ENCODE peak calls at places on chromosomes 12 and 14, in ten cellular contexts. S is GM13976, F is endothelial cell, W is nephron progenitor cell, P is mesothelial cell of epicardium, H is HFFc6, Y is lower lobe of right lung, Q is adrenal gland, E is hepatocyte, M is H9. D is an unnamed sample.

GRCh38 chr14:76862546-76863282 is 36.5 kb downstream of the LRRC74A start:
- DNase-seq in S (no peak), F (no peak), W (no peak), P (no peak), H (no peak), Y (no peak), Q (no peak), E (no peak), M (no peak), D (no peak)

GRCh38 chr12:108849653-108850052 is 7.7 kb downstream of the SSH1 start:
- DNase-seq in S (no peak), F (no peak), W (no peak), P (no peak), H (no peak), Y (no peak), Q (no peak), E (no peak), M (no peak), D (no peak)

GRCh38 chr14:95267306-95267705 is 52.4 kb downstream of the CLMN start:
- DNase-seq in S (no peak), F (no peak), W (no peak), P (no peak), H (no peak), Y (no peak), Q (no peak), E (no peak), M (no peak), D (no peak)

GRCh38 chr12:988616-989015 is 2.4 kb upstream of the ERC1 start:
- DNase-seq in S (no peak), F (no peak), W (no peak), P (no peak), H (no peak), Y (no peak), Q (no peak), E (no peak), M (no peak), D (no peak)

GRCh38 chr14:77808250-77808649 is 8.3 kb downstream of the ADCK1 start:
- DNase-seq in S (no peak), F (no peak), W (no peak), P (no peak), H (no peak), Y (no peak), Q (no peak), E (no peak), M (no peak), D (no peak)

GRCh38 chr14:24392327-24393098 is 6.3 kb upstream of the NYNRIN start:
- DNase-seq in S (no peak), F (no peak), W (no peak), P (no peak), H (peak), Y (no peak), Q (no peak), E (peak), M (no peak), D (no peak)

GRCh38 chr14:70188608-70189540 is at the start of gene SLC8A3:
- DNase-seq in S (peak), F (peak), W (peak), P (peak), H (peak), Y (no peak), Q (peak), E (peak), M (peak), D (peak)

GRCh38 chr12:13486794-13487193 is 290.3 kb downstream of the EMP1 start:
- DNase-seq in S (no peak), F (no peak), W (no peak), P (no peak), H (no peak), Y (no peak), Q (no peak), E (no peak), M (no peak), D (no peak)

GRCh38 chr14:35878272-35879140 is 52.4 kb downstream of the BRMS1L start:
- DNase-seq in S (no peak), F (no peak), W (no peak), P (no peak), H (peak), Y (no peak), Q (peak), E (peak), M (no peak), D (no peak)

GRCh38 chr12:4825139-4825858 is 84.4 kb upstream of the KCNA1 start:
- DNase-seq in S (no peak), F (no peak), W (no peak), P (no peak), H (no peak), Y (no peak), Q (no peak), E (no peak), M (no peak), D (no peak)

GRCh38 chr14:62819931-62820330 is 225.3 kb downstream of the KCNH5 start:
- DNase-seq in S (no peak), F (no peak), W (no peak), P (no peak), H (no peak), Y (no peak), Q (no peak), E (no peak), M (no peak), D (no peak)

GRCh38 chr14:105213396-105213795 is 32.3 kb upstream of the NUDT14 start:
- DNase-seq in S (no peak), F (no peak), W (no peak), P (no peak), H (no peak), Y (no peak), Q (no peak), E (no peak), M (no peak), D (no peak)

GRCh38 chr12:123134265-123134664 is 16.6 kb downstream of the PITPNM2 start:
- DNase-seq in S (no peak), F (no peak), W (no peak), P (no peak), H (no peak), Y (peak), Q (no peak), E (no peak), M (no peak), D (no peak)

GRCh38 chr12:96506776-96507175 is 17.4 kb downstream of the CFAP54 start:
- DNase-seq in S (no peak), F (no peak), W (no peak), P (no peak), H (no peak), Y (no peak), Q (no peak), E (no peak), M (no peak), D (no peak)

GRCh38 chr12:120115692-120116442 is 686 bp downstream of the RAB35 start:
- DNase-seq in S (no peak), F (peak), W (no peak), P (no peak), H (peak), Y (peak), Q (no peak), E (peak), M (peak), D (no peak)

GRCh38 chr12:71281425-71281824 is 123.6 kb upstream of the TSPAN8 start:
- DNase-seq in S (no peak), F (no peak), W (no peak), P (no peak), H (no peak), Y (no peak), Q (no peak), E (no peak), M (no peak), D (no peak)

GRCh38 chr14:104090071-104090748 is 4.7 kb downstream of the ASPG start:
- DNase-seq in S (no peak), F (no peak), W (no peak), P (no peak), H (no peak), Y (no peak), Q (no peak), E (no peak), M (no peak), D (no peak)

GRCh38 chr12:1533602-1534304 is 60.6 kb downstream of the FBXL14 start:
- DNase-seq in S (peak), F (no peak), W (no peak), P (no peak), H (peak), Y (no peak), Q (no peak), E (no peak), M (peak), D (no peak)

GRCh38 chr12:116434155-116435065 is 124.8 kb upstream of the MAP1LC3B2 start:
- DNase-seq in S (no peak), F (peak), W (peak), P (peak), H (peak), Y (peak), Q (peak), E (peak), M (peak), D (no peak)

GRCh38 chr14:76929927-76930326 is 98.6 kb downstream of the IRF2BPL start:
- DNase-seq in S (no peak), F (no peak), W (no peak), P (no peak), H (no peak), Y (no peak), Q (peak), E (no peak), M (no peak), D (no peak)

GRCh38 chr12:83821967-83822366 is 1090.6 kb downstream of the SLC6A15 start:
- DNase-seq in S (no peak), F (no peak), W (no peak), P (no peak), H (no peak), Y (no peak), Q (no peak), E (no peak), M (no peak), D (no peak)

GRCh38 chr12:132377147-132377546 is 47.8 kb upstream of the GALNT9 start:
- DNase-seq in S (no peak), F (no peak), W (no peak), P (no peak), H (no peak), Y (no peak), Q (no peak), E (no peak), M (no peak), D (no peak)

GRCh38 chr12:132375747-132376463 is 46.5 kb upstream of the GALNT9 start:
- DNase-seq in S (no peak), F (no peak), W (no peak), P (no peak), H (no peak), Y (no peak), Q (no peak), E (no peak), M (no peak), D (no peak)

GRCh38 chr12:132374821-132375445 is 45.5 kb upstream of the GALNT9 start:
- DNase-seq in S (no peak), F (no peak), W (no peak), P (no peak), H (no peak), Y (no peak), Q (no peak), E (no peak), M (no peak), D (no peak)

GRCh38 chr12:132376464-132376830 is 47.1 kb upstream of the GALNT9 start:
- DNase-seq in S (no peak), F (no peak), W (no peak), P (no peak), H (no peak), Y (no peak), Q (no peak), E (no peak), M (no peak), D (no peak)

GRCh38 chr12:132373967-132374820 is 44.8 kb upstream of the GALNT9 start:
- DNase-seq in S (no peak), F (no peak), W (no peak), P (no peak), H (no peak), Y (no peak), Q (no peak), E (peak), M (no peak), D (no peak)
- TF ChIP-seq CTCF in S (no peak), F (no peak), W (no peak), P (no peak), H (peak), Y (no peak), Q (no peak), E (peak), M (peak), D (no peak)

DNA sequence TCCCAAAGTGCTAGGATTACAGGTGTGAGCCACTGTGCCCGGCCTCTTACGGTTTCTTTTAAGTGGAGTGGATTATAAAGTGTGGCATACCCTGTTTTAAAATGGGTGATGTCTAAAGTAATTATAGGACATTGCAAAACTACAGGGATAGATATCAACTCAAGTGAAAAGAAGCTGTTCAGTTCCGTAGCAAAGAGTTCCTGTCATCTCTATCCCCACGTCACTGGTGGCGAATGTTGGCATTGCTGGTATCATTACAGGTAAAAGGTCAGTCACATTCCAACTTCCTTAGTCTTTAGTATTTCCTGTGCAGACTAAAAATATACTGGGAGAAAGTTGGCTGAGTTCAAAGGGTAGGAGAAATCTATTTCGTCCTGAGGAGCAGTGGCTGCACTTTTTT is 95.6 kb upstream of the SLC38A2 start:
- DNase-seq in S (no peak), F (no peak), W (no peak), P (no peak), H (no peak), Y (no peak), Q (peak), E (no peak), M (no peak), D (no peak)
- TF ChIP-seq CTCF in S (no peak), F (no peak), W (no peak), P (no peak), H (no peak), Y (no peak), Q (no peak), E (no peak), M (peak), D (no peak)

GRCh38 chr12:32344047-32344446 is 55.3 kb upstream of the FGD4 start:
- DNase-seq in S (no peak), F (no peak), W (no peak), P (no peak), H (no peak), Y (no peak), Q (no peak), E (no peak), M (peak), D (no peak)
- TF ChIP-seq CTCF in S (no peak), F (no peak), W (no peak), P (no peak), H (no peak), Y (no peak), Q (no peak), E (no peak), M (peak), D (peak)

GRCh38 chr12:53500776-53501614 is at the start of gene TARBP2:
- DNase-seq in S (peak), F (peak), W (peak), P (peak), H (peak), Y (peak), Q (peak), E (peak), M (peak), D (peak)

GRCh38 chr12:53498235-53498630 is 1.0 kb downstream of the MAP3K12 start:
- DNase-seq in S (no peak), F (no peak), W (no peak), P (no peak), H (no peak), Y (no peak), Q (no peak), E (no peak), M (no peak), D (no peak)

GRCh38 chr12:53500119-53500775 is 836 bp upstream of the TARBP2 start:
- DNase-seq in S (no peak), F (no peak), W (no peak), P (no peak), H (peak), Y (peak), Q (peak), E (peak), M (no peak), D (no peak)

GRCh38 chr12:53497461-53497860 is 1.8 kb downstream of the MAP3K12 start:
- DNase-seq in S (no peak), F (no peak), W (no peak), P (no peak), H (no peak), Y (no peak), Q (no peak), E (no peak), M (no peak), D (no peak)

GRCh38 chr12:53499261-53500118 is at the start of gene MAP3K12:
- DNase-seq in S (peak), F (peak), W (peak), P (peak), H (peak), Y (peak), Q (peak), E (peak), M (peak), D (no peak)
- TF ChIP-seq CTCF in S (peak), F (no peak), W (no peak), P (no peak), H (no peak), Y (no peak), Q (peak), E (no peak), M (no peak), D (no peak)

GRCh38 chr14:91140672-91141071 is 26.8 kb downstream of the DGLUCY start:
- DNase-seq in S (no peak), F (peak), W (no peak), P (no peak), H (no peak), Y (no peak), Q (no peak), E (no peak), M (peak), D (no peak)
- TF ChIP-seq CTCF in S (no peak), F (no peak), W (no peak), P (no peak), H (peak), Y (peak), Q (peak), E (peak), M (peak), D (peak)

DNA sequence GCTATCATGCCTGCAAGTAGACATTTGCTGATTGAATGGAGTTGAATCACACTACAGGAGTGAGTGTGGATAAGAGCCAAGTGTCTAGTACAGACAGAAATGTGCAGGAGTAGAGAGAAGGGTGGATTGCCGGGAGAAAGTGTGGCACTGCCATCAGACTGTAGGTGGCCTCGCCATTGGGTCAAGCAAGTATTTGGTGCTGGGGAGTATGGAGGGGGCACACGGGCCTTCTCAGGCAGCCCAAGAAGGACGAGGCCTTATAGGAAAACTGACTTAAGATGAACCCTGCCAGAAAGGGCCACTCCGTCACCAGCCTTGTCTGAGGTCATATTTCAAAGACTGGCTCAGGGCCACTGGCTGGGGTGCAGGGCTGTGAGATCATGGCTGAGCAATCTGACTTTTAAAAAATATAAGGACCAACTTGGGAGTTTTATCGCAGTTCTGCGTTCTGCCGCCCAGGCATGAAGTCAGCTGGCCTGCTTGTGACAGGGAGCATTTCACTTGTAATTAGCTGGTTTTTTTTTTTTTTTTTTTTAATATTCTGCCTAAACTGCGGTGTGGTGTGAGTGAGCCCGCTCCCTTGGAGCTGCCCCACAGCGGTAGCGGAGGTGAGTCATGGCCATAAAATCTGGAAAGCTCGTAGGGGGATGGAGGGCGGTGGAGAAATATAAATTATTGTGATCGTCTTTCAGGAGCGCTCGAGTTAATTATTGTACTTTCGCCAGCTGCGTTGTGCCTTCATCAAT is 231.7 kb downstream of the C12orf75 start:
- DNase-seq in S (no peak), F (no peak), W (peak), P (peak), H (peak), Y (no peak), Q (peak), E (peak), M (peak), D (no peak)
- TF ChIP-seq CTCF in S (no peak), F (no peak), W (no peak), P (no peak), H (peak), Y (no peak), Q (no peak), E (no peak), M (peak), D (no peak)